ENCODE peak calls at places on chromosomes 1 and 21, in four cellular contexts. D is H1, W is HCT116, A is esophagus muscularis mucosa. K is an unnamed sample.

GRCh38 chr1:51981555-51981954 is 8.9 kb downstream of the RAB3B start:
- DNase-seq in D (no peak), W (no peak), A (no peak), K (no peak)

GRCh38 chr1:58986996-58987767 is 203.3 kb upstream of the JUN start:
- DNase-seq in D (no peak), W (no peak), A (no peak), K (no peak)

GRCh38 chr1:63821650-63822049 is 47.8 kb downstream of the ROR1 start:
- DNase-seq in D (no peak), W (no peak), A (no peak), K (no peak)

GRCh38 chr1:53498555-53499142 is 39.5 kb downstream of the DMRTB1 start:
- DNase-seq in D (no peak), W (no peak), A (no peak), K (peak; percentile 21)

GRCh38 chr21:36713746-36714145 is 14.8 kb downstream of the SIM2 start:
- DNase-seq in D (no peak), W (no peak), A (no peak), K (no peak)

GRCh38 chr1:221865808-221866207 is 123.9 kb upstream of the DUSP10 start:
- DNase-seq in D (no peak), W (no peak), A (no peak), K (no peak)

GRCh38 chr1:21305155-21305899 is 15.1 kb upstream of the ECE1 start:
- DNase-seq in D (no peak), W (no peak), A (no peak), K (no peak)

GRCh38 chr1:14715771-14716170 is 117.3 kb downstream of the KAZN start:
- DNase-seq in D (no peak), W (no peak), A (no peak), K (no peak)

GRCh38 chr1:201859424-201859823 is 29.3 kb upstream of the SHISA4 start:
- DNase-seq in D (no peak), W (no peak), A (no peak), K (no peak)

GRCh38 chr21:30194701-30195299 is 21.1 kb downstream of the CLDN8 start:
- DNase-seq in D (no peak), W (no peak), A (no peak), K (no peak)

GRCh38 chr1:149849246-149849946 is 50.0 kb upstream of the BOLA1 start:
- DNase-seq in D (no peak), W (no peak), A (no peak), K (no peak)

GRCh38 chr1:183699643-183700160 is 46.6 kb upstream of the APOBEC4 start:
- DNase-seq in D (no peak), W (no peak), A (no peak), K (no peak)

GRCh38 chr1:202143011-202143767 is 1.3 kb downstream of the ARL8A start:
- DNase-seq in D (no peak), W (no peak), A (no peak), K (no peak)

GRCh38 chr1:112520166-112520565 is 11.4 kb downstream of the WNT2B start:
- DNase-seq in D (no peak), W (no peak), A (no peak), K (no peak)

GRCh38 chr1:218426343-218426657 is 81.2 kb downstream of the TGFB2 start:
- DNase-seq in D (no peak), W (no peak), A (no peak), K (no peak)

GRCh38 chr1:160466966-160467365 is 56.1 kb downstream of the SLAMF6 start:
- DNase-seq in D (no peak), W (no peak), A (no peak), K (no peak)

GRCh38 chr1:195939844-195940243 is 668.4 kb downstream of the KCNT2 start:
- DNase-seq in D (peak; percentile 10), W (no peak), A (no peak), K (no peak)

GRCh38 chr1:22841754-22842370 is 130.8 kb downstream of the LACTBL1 start:
- DNase-seq in D (no peak), W (no peak), A (no peak), K (no peak)

GRCh38 chr21:26005464-26005863 is 165.1 kb downstream of the APP start:
- DNase-seq in D (no peak), W (no peak), A (no peak), K (no peak)

GRCh38 chr1:68321084-68321685 is 88.9 kb upstream of the WLS start:
- DNase-seq in D (peak; percentile 23), W (no peak), A (no peak), K (no peak)

GRCh38 chr21:24050233-24050632 is 1557.0 kb downstream of the MRPL39 start:
- DNase-seq in D (no peak), W (no peak), A (no peak), K (no peak)

GRCh38 chr1:1370771-1371300 is 4.2 kb downstream of the AURKAIP1 start:
- DNase-seq in D (no peak), W (no peak), A (no peak), K (no peak)

GRCh38 chr1:228010921-228011320 is 4.1 kb downstream of the WNT3A start:
- DNase-seq in D (no peak), W (no peak), A (peak; percentile 70), K (peak; percentile 58)

GRCh38 chr1:64472805-64473204 is 2.9 kb downstream of the CACHD1 start:
- DNase-seq in D (peak; percentile 89), W (no peak), A (peak; percentile 77), K (no peak)

GRCh38 chr21:46159841-46160562 is 4.6 kb upstream of the FTCD start:
- DNase-seq in D (no peak), W (no peak), A (no peak), K (peak; percentile 74)

GRCh38 chr1:226337294-226337870 is 28.4 kb upstream of the LIN9 start:
- DNase-seq in D (no peak), W (no peak), A (no peak), K (no peak)

GRCh38 chr1:177849130-177849529 is 120.7 kb downstream of the SEC16B start:
- DNase-seq in D (no peak), W (no peak), A (peak; percentile 75), K (no peak)

GRCh38 chr1:44803312-44804095 is 3.3 kb downstream of the PLK3 start:
- DNase-seq in D (no peak), W (no peak), A (no peak), K (peak; percentile 69)

GRCh38 chr1:44807364-44808062 is 362 bp upstream of the DYNLT4 start:
- DNase-seq in D (peak; percentile 89), W (peak; percentile 98), A (peak; percentile 99), K (peak; percentile 99)

GRCh38 chr1:44806025-44806703 is 987 bp downstream of the DYNLT4 start:
- DNase-seq in D (no peak), W (no peak), A (no peak), K (peak; percentile 74)

GRCh38 chr1:44806704-44807363 is at the start of gene DYNLT4:
- DNase-seq in D (no peak), W (no peak), A (no peak), K (no peak)

GRCh38 chr1:44805311-44806024 is 1.7 kb downstream of the DYNLT4 start:
- DNase-seq in D (no peak), W (no peak), A (no peak), K (peak; percentile 63)
- TF ChIP-seq CTCF in D (peak; percentile 11), W (peak; percentile 24), A (no peak), K (no peak)

GRCh38 chr1:109754738-109755137 is 9.0 kb downstream of the EPS8L3 start:
- DNase-seq in D (no peak), W (no peak), A (no peak), K (no peak)
- TF ChIP-seq POLR2AphosphoS5 in D (no peak), W (no peak), A (no peak), K (no peak)

DNA sequence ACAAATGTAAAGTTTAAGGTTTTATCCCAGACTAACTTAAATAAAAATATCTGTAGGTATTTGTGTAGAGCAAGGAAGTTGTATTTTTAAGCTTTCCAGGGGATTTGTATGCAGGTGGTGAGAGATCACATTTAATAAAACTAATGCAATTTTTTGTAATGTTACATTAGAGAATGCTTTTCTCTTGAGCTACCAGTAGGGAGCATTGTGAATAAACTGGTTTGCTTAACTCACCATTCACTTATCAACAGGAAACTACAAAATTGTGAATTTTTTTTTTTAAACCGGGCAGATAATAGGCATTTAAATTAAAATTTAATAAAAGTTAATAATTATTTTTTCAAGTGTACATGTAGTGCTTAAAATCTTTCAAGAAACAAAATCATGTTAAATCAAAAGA is 78.6 kb downstream of the IVNS1ABP start:
- DNase-seq in D (no peak), W (peak; percentile 7), A (no peak), K (no peak)
- TF ChIP-seq CTCF in D (no peak), W (peak; percentile 38), A (peak; percentile 11), K (no peak)

GRCh38 chr1:230186003-230186863 is 119.2 kb downstream of the GALNT2 start:
- DNase-seq in D (peak; percentile 62), W (peak; percentile 76), A (peak; percentile 92), K (no peak)
- TF ChIP-seq POLR2AphosphoS5 in D (no peak), W (no peak), A (peak; percentile 48), K (no peak)

GRCh38 chr1:156419863-156420208 is 50.8 kb downstream of the RHBG start:
- DNase-seq in D (no peak), W (no peak), A (no peak), K (no peak)
- TF ChIP-seq CTCF in D (peak; percentile 81), W (peak; percentile 44), A (no peak), K (no peak)

GRCh38 chr1:66446261-66447001 is 87.5 kb upstream of the SGIP1 start:
- DNase-seq in D (no peak), W (peak; percentile 74), A (no peak), K (no peak)

GRCh38 chr1:66452162-66452561 is 81.8 kb upstream of the SGIP1 start:
- DNase-seq in D (no peak), W (no peak), A (no peak), K (no peak)

GRCh38 chr1:66452982-66453381 is 81.0 kb upstream of the SGIP1 start:
- DNase-seq in D (no peak), W (no peak), A (no peak), K (no peak)

GRCh38 chr1:66450847-66451246 is 83.1 kb upstream of the SGIP1 start:
- DNase-seq in D (no peak), W (no peak), A (no peak), K (no peak)

GRCh38 chr1:66450043-66450514 is 83.9 kb upstream of the SGIP1 start:
- DNase-seq in D (no peak), W (no peak), A (no peak), K (no peak)
- TF ChIP-seq POLR2AphosphoS5 in D (no peak), W (no peak), A (peak; percentile 24), K (no peak)

GRCh38 chr1:156378557-156378956 is 9.5 kb downstream of the RHBG start:
- DNase-seq in D (no peak), W (no peak), A (no peak), K (no peak)
- TF ChIP-seq CTCF in D (no peak), W (no peak), A (no peak), K (no peak)